ENCODE peak calls at places on chromosome 7, in nine cellular contexts. One of them, this sample, is unnamed.
A peak's percentile ranks its signal among the peaks of the same experiment; 100 is the strongest.

GRCh38 chr7:46996972-46997371 is 584.9 kb downstream of the TNS3 start:
- DNase-seq in GM04504: no peak
- DNase-seq in activated T-cell treated with anti-CD3 and anti-CD28 coated beads, Interleukin-2, amount 50 U/mL, for 48 hours: no peak
- DNase-seq in lung: no peak
- DNase-seq in endothelial cell: no peak
- DNase-seq in endodermal cell: no peak
- DNase-seq in foreskin keratinocyte: no peak
- DNase-seq in EH: no peak
- DNase-seq in HCT116: no peak
- DNase-seq in this sample: no peak

GRCh38 chr7:54559401-54559800 is 17.2 kb downstream of the VSTM2A start:
- DNase-seq in EH: no peak
- DNase-seq in lung: no peak
- DNase-seq in GM04504: no peak
- DNase-seq in endothelial cell: no peak
- DNase-seq in activated T-cell treated with anti-CD3 and anti-CD28 coated beads, Interleukin-2, amount 50 U/mL, for 48 hours: no peak
- DNase-seq in HCT116: no peak
- DNase-seq in foreskin keratinocyte: peak; percentile 61
- DNase-seq in endodermal cell: no peak
- DNase-seq in this sample: no peak

GRCh38 chr7:37287093-37287492 is 161.6 kb downstream of the ELMO1 start:
- DNase-seq in HCT116: no peak
- DNase-seq in activated T-cell treated with anti-CD3 and anti-CD28 coated beads, Interleukin-2, amount 50 U/mL, for 48 hours: no peak
- DNase-seq in endothelial cell: no peak
- DNase-seq in endodermal cell: no peak
- DNase-seq in foreskin keratinocyte: no peak
- DNase-seq in EH: no peak
- DNase-seq in GM04504: no peak
- DNase-seq in lung: no peak
- DNase-seq in this sample: no peak

GRCh38 chr7:156474241-156474743 is 166.3 kb upstream of the RNF32 start:
- DNase-seq in HCT116: no peak
- DNase-seq in endodermal cell: peak; percentile 32
- DNase-seq in activated T-cell treated with anti-CD3 and anti-CD28 coated beads, Interleukin-2, amount 50 U/mL, for 48 hours: no peak
- DNase-seq in EH: no peak
- DNase-seq in GM04504: no peak
- DNase-seq in foreskin keratinocyte: no peak
- DNase-seq in endothelial cell: no peak
- DNase-seq in lung: no peak
- DNase-seq in this sample: no peak

GRCh38 chr7:140284062-140284461 is 107.3 kb upstream of the KDM7A start:
- DNase-seq in foreskin keratinocyte: no peak
- DNase-seq in lung: no peak
- DNase-seq in endodermal cell: no peak
- DNase-seq in activated T-cell treated with anti-CD3 and anti-CD28 coated beads, Interleukin-2, amount 50 U/mL, for 48 hours: no peak
- DNase-seq in GM04504: no peak
- DNase-seq in endothelial cell: no peak
- DNase-seq in HCT116: no peak
- DNase-seq in EH: no peak
- DNase-seq in this sample: no peak

GRCh38 chr7:48089415-48089975 is 430 bp downstream of the UPP1 start:
- DNase-seq in EH: peak; percentile 29
- DNase-seq in GM04504: no peak
- DNase-seq in lung: peak; percentile 75
- DNase-seq in activated T-cell treated with anti-CD3 and anti-CD28 coated beads, Interleukin-2, amount 50 U/mL, for 48 hours: no peak
- DNase-seq in foreskin keratinocyte: peak; percentile 75
- DNase-seq in endodermal cell: peak; percentile 95
- DNase-seq in HCT116: no peak
- DNase-seq in endothelial cell: peak; percentile 52
- DNase-seq in this sample: peak; percentile 91

GRCh38 chr7:31027161-31027965 is 24.7 kb upstream of the ADCYAP1R1 start:
- DNase-seq in EH: peak; percentile 0
- DNase-seq in lung: no peak
- DNase-seq in endodermal cell: peak; percentile 85
- DNase-seq in GM04504: no peak
- DNase-seq in foreskin keratinocyte: no peak
- DNase-seq in HCT116: no peak
- DNase-seq in endothelial cell: peak; percentile 12
- DNase-seq in activated T-cell treated with anti-CD3 and anti-CD28 coated beads, Interleukin-2, amount 50 U/mL, for 48 hours: no peak
- DNase-seq in this sample: peak; percentile 58

GRCh38 chr7:106864298-106865081 is 592 bp upstream of the PIK3CG start:
- DNase-seq in foreskin keratinocyte: no peak
- DNase-seq in EH: no peak
- DNase-seq in endothelial cell: no peak
- DNase-seq in endodermal cell: no peak
- DNase-seq in HCT116: no peak
- DNase-seq in GM04504: no peak
- DNase-seq in activated T-cell treated with anti-CD3 and anti-CD28 coated beads, Interleukin-2, amount 50 U/mL, for 48 hours: no peak
- DNase-seq in lung: no peak
- DNase-seq in this sample: no peak

GRCh38 chr7:107660381-107661080 is at the start of gene SLC26A4:
- DNase-seq in endodermal cell: no peak
- DNase-seq in GM04504: no peak
- DNase-seq in EH: peak; percentile 11
- DNase-seq in HCT116: no peak
- DNase-seq in activated T-cell treated with anti-CD3 and anti-CD28 coated beads, Interleukin-2, amount 50 U/mL, for 48 hours: peak; percentile 72
- DNase-seq in endothelial cell: peak; percentile 4
- DNase-seq in lung: no peak
- DNase-seq in foreskin keratinocyte: no peak
- DNase-seq in this sample: peak; percentile 64

GRCh38 chr7:46282155-46282554 is 361.1 kb upstream of the IGFBP3 start:
- DNase-seq in HCT116: no peak
- DNase-seq in lung: no peak
- DNase-seq in EH: no peak
- DNase-seq in endothelial cell: no peak
- DNase-seq in foreskin keratinocyte: no peak
- DNase-seq in endodermal cell: no peak
- DNase-seq in activated T-cell treated with anti-CD3 and anti-CD28 coated beads, Interleukin-2, amount 50 U/mL, for 48 hours: no peak
- DNase-seq in GM04504: no peak
- DNase-seq in this sample: peak; percentile 66

GRCh38 chr7:92025260-92025659 is 84.6 kb downstream of the AKAP9 start:
- DNase-seq in EH: peak; percentile 89
- DNase-seq in lung: no peak
- DNase-seq in endodermal cell: no peak
- DNase-seq in endothelial cell: no peak
- DNase-seq in GM04504: peak; percentile 21
- DNase-seq in HCT116: no peak
- DNase-seq in activated T-cell treated with anti-CD3 and anti-CD28 coated beads, Interleukin-2, amount 50 U/mL, for 48 hours: no peak
- DNase-seq in foreskin keratinocyte: peak; percentile 83
- DNase-seq in this sample: no peak

GRCh38 chr7:33979300-33979806 is 74.0 kb downstream of the BMPER start:
- DNase-seq in lung: no peak
- DNase-seq in activated T-cell treated with anti-CD3 and anti-CD28 coated beads, Interleukin-2, amount 50 U/mL, for 48 hours: no peak
- DNase-seq in endothelial cell: no peak
- DNase-seq in HCT116: no peak
- DNase-seq in GM04504: no peak
- DNase-seq in EH: no peak
- DNase-seq in endodermal cell: no peak
- DNase-seq in foreskin keratinocyte: no peak
- DNase-seq in this sample: no peak

GRCh38 chr7:364536-364935 is 74.6 kb downstream of the FOXL3 start:
- DNase-seq in endothelial cell: no peak
- DNase-seq in endodermal cell: no peak
- DNase-seq in activated T-cell treated with anti-CD3 and anti-CD28 coated beads, Interleukin-2, amount 50 U/mL, for 48 hours: no peak
- DNase-seq in EH: no peak
- DNase-seq in foreskin keratinocyte: no peak
- DNase-seq in HCT116: no peak
- DNase-seq in lung: no peak
- DNase-seq in GM04504: no peak
- DNase-seq in this sample: no peak

GRCh38 chr7:103487419-103487818 is 41.4 kb upstream of the SLC26A5 start:
- DNase-seq in activated T-cell treated with anti-CD3 and anti-CD28 coated beads, Interleukin-2, amount 50 U/mL, for 48 hours: no peak
- DNase-seq in endothelial cell: no peak
- DNase-seq in EH: no peak
- DNase-seq in endodermal cell: no peak
- DNase-seq in HCT116: no peak
- DNase-seq in lung: no peak
- DNase-seq in foreskin keratinocyte: no peak
- DNase-seq in GM04504: no peak
- DNase-seq in this sample: no peak

GRCh38 chr7:138872576-138872975 is 74.6 kb upstream of the ATP6V0A4 start:
- DNase-seq in endodermal cell: no peak
- DNase-seq in GM04504: no peak
- DNase-seq in HCT116: peak; percentile 52
- DNase-seq in lung: no peak
- DNase-seq in foreskin keratinocyte: peak; percentile 81
- DNase-seq in EH: peak; percentile 61
- DNase-seq in endothelial cell: no peak
- DNase-seq in activated T-cell treated with anti-CD3 and anti-CD28 coated beads, Interleukin-2, amount 50 U/mL, for 48 hours: no peak
- DNase-seq in this sample: no peak

GRCh38 chr7:108094933-108095710 is 35.0 kb downstream of the LAMB4 start:
- DNase-seq in HCT116: no peak
- DNase-seq in GM04504: peak; percentile 77
- DNase-seq in foreskin keratinocyte: peak; percentile 74
- DNase-seq in endodermal cell: no peak
- DNase-seq in EH: peak; percentile 93
- DNase-seq in lung: peak; percentile 43
- DNase-seq in endothelial cell: no peak
- DNase-seq in activated T-cell treated with anti-CD3 and anti-CD28 coated beads, Interleukin-2, amount 50 U/mL, for 48 hours: no peak
- DNase-seq in this sample: no peak

GRCh38 chr7:149397470-149397869 is 63.4 kb downstream of the ZNF777 start:
- DNase-seq in foreskin keratinocyte: no peak
- DNase-seq in HCT116: no peak
- DNase-seq in endothelial cell: peak; percentile 7
- DNase-seq in endodermal cell: no peak
- DNase-seq in lung: no peak
- DNase-seq in GM04504: no peak
- DNase-seq in activated T-cell treated with anti-CD3 and anti-CD28 coated beads, Interleukin-2, amount 50 U/mL, for 48 hours: no peak
- DNase-seq in EH: no peak
- DNase-seq in this sample: no peak

GRCh38 chr7:37643876-37644275 is 39.7 kb upstream of the GPR141 start:
- DNase-seq in EH: no peak
- DNase-seq in foreskin keratinocyte: no peak
- DNase-seq in activated T-cell treated with anti-CD3 and anti-CD28 coated beads, Interleukin-2, amount 50 U/mL, for 48 hours: no peak
- DNase-seq in endodermal cell: peak; percentile 89
- DNase-seq in GM04504: no peak
- DNase-seq in HCT116: no peak
- DNase-seq in lung: no peak
- DNase-seq in endothelial cell: no peak
- DNase-seq in this sample: peak; percentile 75

GRCh38 chr7:145462463-145462862 is 626.6 kb upstream of the TPK1 start:
- DNase-seq in lung: no peak
- DNase-seq in GM04504: no peak
- DNase-seq in endothelial cell: no peak
- DNase-seq in foreskin keratinocyte: no peak
- DNase-seq in EH: no peak
- DNase-seq in activated T-cell treated with anti-CD3 and anti-CD28 coated beads, Interleukin-2, amount 50 U/mL, for 48 hours: no peak
- DNase-seq in HCT116: no peak
- DNase-seq in endodermal cell: no peak
- DNase-seq in this sample: no peak

GRCh38 chr7:44978511-44979366 is at the start of gene MYO1G:
- DNase-seq in endothelial cell: no peak
- DNase-seq in GM04504: no peak
- DNase-seq in EH: no peak
- DNase-seq in activated T-cell treated with anti-CD3 and anti-CD28 coated beads, Interleukin-2, amount 50 U/mL, for 48 hours: peak; percentile 91
- DNase-seq in endodermal cell: peak; percentile 46
- DNase-seq in HCT116: no peak
- DNase-seq in lung: peak; percentile 66
- DNase-seq in foreskin keratinocyte: no peak
- DNase-seq in this sample: no peak

This sample was measured in GM23338.